ENCODE peak calls at places on chromosomes 5 and 9, in six cellular contexts. M, W, Z, S, L and X are unnamed samples.

GRCh38 chr5:142529626-142530278 is 156.1 kb downstream of the FGF1 start:
- DNase-seq in M (no peak), W (no peak), Z (no peak), S (no peak), L (no peak), X (peak)

GRCh38 chr9:133489253-133490190 is 10.6 kb upstream of the SLC2A6 start:
- DNase-seq in M (no peak), W (no peak), Z (no peak), S (no peak), L (no peak), X (no peak)

GRCh38 chr5:77143998-77144836 is 57.1 kb upstream of the ZBED3 start:
- DNase-seq in M (peak), W (peak), Z (peak), S (peak), L (peak), X (peak)

GRCh38 chr5:17947029-17947428 is 312.8 kb downstream of the TAF11L14 start:
- DNase-seq in M (no peak), W (no peak), Z (no peak), S (no peak), L (no peak), X (no peak)

GRCh38 chr5:96601811-96602244 is 60.3 kb upstream of the CAST start:
- DNase-seq in M (peak), W (peak), Z (peak), S (peak), L (peak), X (peak)

GRCh38 chr9:84136119-84136868 is 155.7 kb downstream of the RMI1 start:
- DNase-seq in M (no peak), W (no peak), Z (no peak), S (no peak), L (no peak), X (peak)

GRCh38 chr5:171427318-171428167 is 8.1 kb downstream of the FGF18 start:
- DNase-seq in M (no peak), W (no peak), Z (no peak), S (no peak), L (no peak), X (no peak)

GRCh38 chr9:2166219-2166618 is 151.1 kb downstream of the SMARCA2 start:
- DNase-seq in M (no peak), W (no peak), Z (no peak), S (no peak), L (no peak), X (no peak)

GRCh38 chr9:86322973-86323644 is 31.1 kb downstream of the TUT7 start:
- DNase-seq in M (no peak), W (no peak), Z (no peak), S (no peak), L (no peak), X (no peak)

GRCh38 chr5:10632110-10632903 is 68.4 kb downstream of the ANKRD33B start:
- DNase-seq in M (peak), W (no peak), Z (no peak), S (no peak), L (peak), X (no peak)

GRCh38 chr9:137479315-137479861 is 20.3 kb upstream of the NSMF start:
- DNase-seq in M (no peak), W (no peak), Z (no peak), S (no peak), L (no peak), X (no peak)

GRCh38 chr9:81634915-81635516 is 54.3 kb downstream of the TLE1 start:
- DNase-seq in M (no peak), W (no peak), Z (no peak), S (no peak), L (no peak), X (no peak)

GRCh38 chr5:61313960-61314681 is 17.9 kb upstream of the ZSWIM6 start:
- DNase-seq in M (no peak), W (no peak), Z (no peak), S (no peak), L (no peak), X (peak)

GRCh38 chr9:115146581-115147021 is 28.6 kb upstream of the TNC start:
- DNase-seq in M (no peak), W (no peak), Z (no peak), S (no peak), L (no peak), X (peak)

GRCh38 chr5:6767481-6768063 is 54.3 kb downstream of the TENT4A start:
- DNase-seq in M (no peak), W (no peak), Z (no peak), S (no peak), L (no peak), X (no peak)

GRCh38 chr5:100668511-100668910 is 133.3 kb downstream of the FAM174A start:
- DNase-seq in M (no peak), W (no peak), Z (no peak), S (no peak), L (no peak), X (peak)

GRCh38 chr5:156327306-156327705 is 342 bp downstream of the SGCD start:
- DNase-seq in M (no peak), W (no peak), Z (no peak), S (no peak), L (no peak), X (no peak)

GRCh38 chr5:6080436-6080835 is 297.9 kb downstream of the MED10 start:
- DNase-seq in M (no peak), W (no peak), Z (no peak), S (no peak), L (no peak), X (no peak)

GRCh38 chr5:145978672-145979071 is 42.3 kb downstream of the SH3RF2 start:
- DNase-seq in M (no peak), W (no peak), Z (no peak), S (no peak), L (no peak), X (no peak)

GRCh38 chr5:83474986-83475385 is 3.4 kb downstream of the VCAN start:
- DNase-seq in M (no peak), W (no peak), Z (no peak), S (no peak), L (no peak), X (no peak)

GRCh38 chr9:120532475-120532874 is 47.5 kb downstream of the CDK5RAP2 start:
- DNase-seq in M (no peak), W (no peak), Z (no peak), S (no peak), L (no peak), X (no peak)

GRCh38 chr9:104177003-104177611 is 83.0 kb downstream of the SMC2 start:
- DNase-seq in M (no peak), W (no peak), Z (no peak), S (no peak), L (no peak), X (peak)

GRCh38 chr5:12910611-12911010 is 1006.4 kb upstream of the CTNND2 start:
- DNase-seq in M (no peak), W (no peak), Z (no peak), S (no peak), L (no peak), X (no peak)

GRCh38 chr9:100295240-100295639 is 57.5 kb downstream of the TEX10 start:
- DNase-seq in M (no peak), W (no peak), Z (no peak), S (no peak), L (no peak), X (no peak)

GRCh38 chr5:1294839-1295649 is at the start of gene TERT:
- DNase-seq in M (no peak), W (peak), Z (peak), S (peak), L (peak), X (peak)

GRCh38 chr5:126865299-126865698 is 88.4 kb downstream of the LMNB1 start:
- DNase-seq in M (no peak), W (no peak), Z (no peak), S (no peak), L (no peak), X (peak)

GRCh38 chr5:174453690-174454089 is 270.7 kb upstream of the MSX2 start:
- DNase-seq in M (no peak), W (no peak), Z (no peak), S (no peak), L (no peak), X (no peak)

GRCh38 chr5:125798311-125798710 is 624.9 kb upstream of the GRAMD2B start:
- DNase-seq in M (no peak), W (no peak), Z (no peak), S (no peak), L (no peak), X (peak)

GRCh38 chr5:154475613-154476342 is 2.2 kb downstream of the HAND1 start:
- DNase-seq in M (no peak), W (no peak), Z (no peak), S (no peak), L (peak), X (no peak)

GRCh38 chr9:121282309-121283071 is 14.5 kb downstream of the GSN start:
- DNase-seq in M (no peak), W (no peak), Z (no peak), S (no peak), L (no peak), X (no peak)

GRCh38 chr9:10366171-10366779 is 246.5 kb downstream of the PTPRD start:
- DNase-seq in M (no peak), W (no peak), Z (no peak), S (no peak), L (no peak), X (peak)

GRCh38 chr9:94872921-94873511 is 146.5 kb downstream of the AOPEP start:
- DNase-seq in M (no peak), W (no peak), Z (no peak), S (no peak), L (no peak), X (no peak)